ENCODE peak calls at places on chromosomes 16 and 17, in seven cellular contexts. X is astrocyte, E is cardiac fibroblast, D is neuronal stem cell, U is astrocyte of the spinal cord, P is mesendoderm, W is choroid plexus epithelial cell. H is an unnamed sample.

GRCh38 chr17:74182041-74182783 is 21.3 kb upstream of the RPL38 start:
- DNase-seq in X (no peak), E (no peak), D (no peak), U (no peak), P (no peak), W (no peak), H (no peak)

GRCh38 chr16:47392114-47392513 is 68.7 kb downstream of the ITFG1 start:
- DNase-seq in X (peak), E (peak), D (no peak), U (peak), P (no peak), W (peak), H (no peak)

GRCh38 chr16:78607465-78607864 is 508.0 kb downstream of the WWOX start:
- DNase-seq in X (peak), E (peak), D (no peak), U (peak), P (peak), W (peak), H (peak)

GRCh38 chr17:77885678-77886386 is 72.7 kb upstream of the TNRC6C start:
- DNase-seq in X (no peak), E (no peak), D (no peak), U (no peak), P (no peak), W (no peak), H (peak)

GRCh38 chr16:77690416-77690815 is 31.9 kb upstream of the NUDT7 start:
- DNase-seq in X (no peak), E (no peak), D (no peak), U (no peak), P (no peak), W (no peak), H (no peak)

GRCh38 chr16:67236551-67237395 is 9.8 kb downstream of the TMEM208 start:
- DNase-seq in X (no peak), E (peak), D (no peak), U (peak), P (peak), W (peak), H (peak)

GRCh38 chr17:63446218-63446980 is at the start of gene CYB561:
- DNase-seq in X (peak), E (peak), D (peak), U (peak), P (peak), W (peak), H (peak)

GRCh38 chr17:4576729-4577322 is 7.5 kb upstream of the SMTNL2 start:
- DNase-seq in X (no peak), E (no peak), D (peak), U (no peak), P (peak), W (no peak), H (no peak)

GRCh38 chr17:36182176-36183000 is 6.0 kb upstream of the TBC1D3B start:
- DNase-seq in X (no peak), E (peak), D (no peak), U (no peak), P (no peak), W (peak), H (peak)

GRCh38 chr17:35577826-35578194 is 561 bp downstream of the PEX12 start:
- DNase-seq in X (no peak), E (peak), D (no peak), U (peak), P (no peak), W (peak), H (peak)

GRCh38 chr16:24208710-24209109 is 47.4 kb upstream of the CACNG3 start:
- DNase-seq in X (no peak), E (no peak), D (peak), U (no peak), P (peak), W (no peak), H (no peak)

GRCh38 chr17:34566873-34567272 is 12.5 kb upstream of the TMEM132E start:
- DNase-seq in X (no peak), E (no peak), D (no peak), U (no peak), P (no peak), W (no peak), H (no peak)

GRCh38 chr16:75580-76501 is 2.2 kb upstream of the MPG start:
- DNase-seq in X (peak), E (peak), D (no peak), U (peak), P (peak), W (peak), H (peak)

GRCh38 chr16:53768593-53768992 is 64.6 kb downstream of the FTO start:
- DNase-seq in X (peak), E (peak), D (no peak), U (peak), P (no peak), W (peak), H (peak)

GRCh38 chr16:53745126-53745525 is 41.2 kb downstream of the FTO start:
- DNase-seq in X (peak), E (peak), D (no peak), U (no peak), P (peak), W (no peak), H (peak)

GRCh38 chr17:7745748-7746470 is 28.4 kb downstream of the DNAH2 start:
- DNase-seq in X (peak), E (peak), D (no peak), U (peak), P (peak), W (peak), H (peak)

GRCh38 chr17:4623249-4623648 is 18.2 kb downstream of the ALOX15 start:
- DNase-seq in X (peak), E (peak), D (no peak), U (no peak), P (no peak), W (peak), H (peak)

GRCh38 chr17:45676695-45677094 is 107.4 kb upstream of the CRHR1 start:
- DNase-seq in X (no peak), E (no peak), D (no peak), U (no peak), P (no peak), W (no peak), H (no peak)

GRCh38 chr16:21608647-21609328 is 9.4 kb downstream of the METTL9 start:
- DNase-seq in X (no peak), E (peak), D (no peak), U (peak), P (no peak), W (peak), H (peak)

GRCh38 chr17:77706938-77707337 is 251.6 kb upstream of the TNRC6C start:
- DNase-seq in X (no peak), E (no peak), D (no peak), U (no peak), P (no peak), W (no peak), H (no peak)

GRCh38 chr16:82456683-82457082 is 170.1 kb upstream of the CDH13 start:
- DNase-seq in X (peak), E (peak), D (peak), U (peak), P (peak), W (peak), H (peak)

GRCh38 chr17:58741121-58741625 is 14.5 kb upstream of the PPM1E start:
- DNase-seq in X (peak), E (peak), D (no peak), U (no peak), P (peak), W (peak), H (peak)

GRCh38 chr17:65418622-65419021 is 142.8 kb downstream of the AXIN2 start:
- DNase-seq in X (no peak), E (no peak), D (no peak), U (no peak), P (no peak), W (no peak), H (no peak)

GRCh38 chr17:73430848-73431247 is 119.0 kb upstream of the CDC42EP4 start:
- DNase-seq in X (peak), E (peak), D (no peak), U (no peak), P (no peak), W (peak), H (peak)

GRCh38 chr17:31581491-31581890 is 190.0 kb downstream of the RAB11FIP4 start:
- DNase-seq in X (no peak), E (no peak), D (no peak), U (peak), P (no peak), W (peak), H (peak)

GRCh38 chr16:17940584-17940983 is 396.0 kb downstream of the NPIPA8 start:
- DNase-seq in X (no peak), E (no peak), D (no peak), U (no peak), P (no peak), W (no peak), H (no peak)

GRCh38 chr16:25585526-25585925 is 106.2 kb upstream of the HS3ST4 start:
- DNase-seq in X (no peak), E (no peak), D (no peak), U (no peak), P (no peak), W (no peak), H (no peak)

GRCh38 chr17:34313164-34313563 is 6.1 kb upstream of the CCL8 start:
- DNase-seq in X (no peak), E (peak), D (no peak), U (no peak), P (no peak), W (peak), H (peak)

GRCh38 chr16:76175718-76176117 is 101.5 kb upstream of the CNTNAP4 start:
- DNase-seq in X (no peak), E (no peak), D (no peak), U (no peak), P (no peak), W (no peak), H (no peak)

DNA sequence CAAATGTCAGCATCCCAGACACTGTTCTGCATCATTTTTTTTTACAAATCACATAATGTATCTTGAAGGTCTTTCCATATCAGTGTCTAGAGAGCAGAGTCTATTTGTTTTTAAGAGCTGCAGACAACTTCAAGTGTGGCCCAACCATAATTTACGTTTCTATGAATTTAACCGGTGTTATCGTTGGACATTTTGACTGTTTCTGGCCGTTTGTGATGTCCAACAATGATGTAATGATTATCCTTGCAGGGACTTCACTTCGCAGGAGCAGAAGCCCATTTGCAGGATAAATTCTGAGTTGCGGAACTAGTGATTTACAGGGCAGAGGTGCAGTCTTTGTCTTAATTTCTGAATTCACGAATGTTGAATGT is 26.9 kb upstream of the HLF start:
- DNase-seq in X (no peak), E (no peak), D (no peak), U (no peak), P (no peak), W (no peak), H (no peak)
- H3K4me3 ChIP-seq in X (peak), E (peak), D (no peak), U (peak), P (no peak), W (peak), H (peak)

GRCh38 chr17:70134777-70135176 is 34.6 kb upstream of the KCNJ2 start:
- DNase-seq in X (no peak), E (no peak), D (no peak), U (no peak), P (no peak), W (no peak), H (no peak)

GRCh38 chr17:70139449-70139993 is 29.8 kb upstream of the KCNJ2 start:
- DNase-seq in X (no peak), E (no peak), D (no peak), U (no peak), P (no peak), W (no peak), H (no peak)

GRCh38 chr17:70138309-70138865 is 30.9 kb upstream of the KCNJ2 start:
- DNase-seq in X (peak), E (peak), D (no peak), U (no peak), P (no peak), W (no peak), H (peak)

GRCh38 chr17:70136131-70136530 is 33.2 kb upstream of the KCNJ2 start:
- DNase-seq in X (no peak), E (no peak), D (no peak), U (no peak), P (no peak), W (no peak), H (no peak)

GRCh38 chr17:70137451-70138230 is 31.7 kb upstream of the KCNJ2 start:
- DNase-seq in X (peak), E (peak), D (no peak), U (peak), P (peak), W (peak), H (peak)
- H3K4me3 ChIP-seq in X (peak), E (peak), D (no peak), U (peak), P (no peak), W (peak), H (peak)

GRCh38 chr16:85686912-85687591 is 1.7 kb downstream of the GINS2 start:
- DNase-seq in X (no peak), E (no peak), D (no peak), U (no peak), P (no peak), W (no peak), H (no peak)
- H3K4me3 ChIP-seq in X (no peak), E (no peak), D (no peak), U (no peak), P (no peak), W (no peak), H (no peak)

GRCh38 chr16:57609541-57610401 is 18.7 kb upstream of the ADGRG1 start:
- DNase-seq in X (no peak), E (peak), D (no peak), U (no peak), P (no peak), W (peak), H (no peak)
- H3K4me3 ChIP-seq in X (no peak), E (no peak), D (no peak), U (no peak), P (no peak), W (no peak), H (no peak)

GRCh38 chr17:48574523-48575065 is 3.6 kb downstream of the HOXB4 start:
- DNase-seq in X (no peak), E (no peak), D (no peak), U (no peak), P (no peak), W (no peak), H (no peak)

GRCh38 chr17:48571024-48571818 is 6.9 kb downstream of the HOXB4 start:
- DNase-seq in X (no peak), E (no peak), D (no peak), U (no peak), P (no peak), W (no peak), H (peak)

GRCh38 chr17:48569676-48570324 is 8.3 kb downstream of the HOXB4 start:
- DNase-seq in X (no peak), E (no peak), D (no peak), U (no peak), P (no peak), W (no peak), H (no peak)

GRCh38 chr17:48570325-48571023 is 7.7 kb downstream of the HOXB4 start:
- DNase-seq in X (no peak), E (no peak), D (no peak), U (no peak), P (peak), W (no peak), H (peak)

DNA sequence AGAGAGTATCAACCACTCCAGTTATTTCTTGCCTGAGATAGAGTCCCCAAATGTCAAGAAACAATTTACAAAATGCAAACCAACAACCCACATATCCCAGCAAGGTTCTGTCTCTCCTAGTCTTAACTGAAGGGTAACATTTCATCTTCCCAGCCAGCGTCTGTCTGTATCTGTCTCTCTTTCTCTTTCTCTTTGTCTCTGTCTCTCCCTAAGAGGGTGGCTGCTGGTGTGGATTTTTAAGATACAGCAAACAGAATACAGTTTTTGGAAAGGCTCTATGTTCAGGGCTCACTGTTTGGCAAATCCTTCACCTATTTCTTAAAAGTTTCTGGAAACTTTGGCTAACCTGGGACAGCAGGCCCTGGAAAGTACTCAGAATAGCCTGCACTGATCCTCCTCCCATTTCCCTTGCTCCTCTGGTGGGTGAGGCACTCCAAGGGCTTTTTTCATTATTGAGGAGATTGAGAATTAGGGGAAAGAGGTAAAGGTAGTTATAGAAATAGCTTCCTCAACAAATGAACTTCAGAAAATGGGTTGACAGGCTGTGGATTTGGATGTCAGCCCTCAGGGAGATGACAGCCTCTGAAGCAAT is 6.2 kb downstream of the HOXB4 start:
- DNase-seq in X (no peak), E (no peak), D (no peak), U (no peak), P (no peak), W (no peak), H (no peak)
- H3K4me3 ChIP-seq in X (peak), E (no peak), D (no peak), U (peak), P (no peak), W (no peak), H (peak)

GRCh38 chr16:3171855-3172593 is 16.0 kb upstream of the OR1F1 start:
- DNase-seq in X (peak), E (no peak), D (no peak), U (no peak), P (peak), W (peak), H (peak)
- H3K4me3 ChIP-seq in X (no peak), E (no peak), D (no peak), U (no peak), P (peak), W (no peak), H (no peak)

DNA sequence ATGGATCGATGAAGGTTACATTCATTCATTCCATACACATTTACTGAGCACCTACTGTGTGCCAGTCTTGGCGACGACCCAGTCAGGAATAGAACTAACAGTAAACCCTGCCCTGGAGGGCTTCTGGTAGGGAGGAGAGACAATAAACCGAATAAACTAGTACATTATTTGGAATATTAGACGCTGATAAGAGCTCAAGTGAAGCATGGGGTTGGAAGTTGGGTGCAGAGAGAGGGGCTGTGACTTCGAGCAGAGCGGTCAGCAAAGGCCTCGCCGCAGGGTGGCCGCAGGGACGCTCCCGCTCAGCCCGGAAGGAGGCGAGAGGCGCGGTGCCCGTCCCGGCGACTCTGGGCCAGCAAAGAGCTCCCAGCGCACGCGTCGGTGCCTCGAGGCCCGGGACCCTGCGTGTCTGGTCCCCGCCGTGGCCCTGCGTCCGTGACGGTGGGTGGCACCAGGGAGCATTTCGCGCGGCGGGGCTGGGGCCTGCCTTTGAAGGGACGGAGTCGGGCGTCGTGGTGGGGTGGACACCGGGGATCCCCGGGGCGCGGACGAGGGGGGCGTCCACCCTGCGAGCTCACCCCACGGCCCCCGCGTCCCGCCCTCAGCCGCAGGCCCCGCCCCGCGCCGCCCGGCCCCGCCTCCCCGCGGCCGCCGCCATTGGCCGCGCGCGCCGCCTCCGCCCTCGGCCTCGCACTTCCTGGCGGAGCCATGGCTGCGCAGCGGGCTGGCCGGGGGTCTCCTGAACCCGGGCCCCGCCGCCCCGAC is at the start of gene KLHL36:
- DNase-seq in X (no peak), E (peak), D (peak), U (no peak), P (no peak), W (peak), H (peak)
- H3K4me3 ChIP-seq in X (peak), E (peak), D (peak), U (peak), P (peak), W (peak), H (peak)

GRCh38 chr16:3065742-3066439 is 451 bp downstream of the IL32 start:
- DNase-seq in X (no peak), E (no peak), D (no peak), U (no peak), P (no peak), W (no peak), H (no peak)
- H3K4me3 ChIP-seq in X (no peak), E (peak), D (no peak), U (no peak), P (no peak), W (no peak), H (no peak)

GRCh38 chr17:80613732-80614071 is 69.1 kb downstream of the RPTOR start:
- DNase-seq in X (no peak), E (no peak), D (no peak), U (no peak), P (no peak), W (no peak), H (no peak)
- H3K4me3 ChIP-seq in X (no peak), E (no peak), D (no peak), U (no peak), P (no peak), W (no peak), H (no peak)

GRCh38 chr17:47955497-47956461 is 1.9 kb downstream of the PRR15L start:
- DNase-seq in X (no peak), E (no peak), D (no peak), U (no peak), P (no peak), W (peak), H (no peak)
- H3K4me3 ChIP-seq in X (no peak), E (no peak), D (no peak), U (no peak), P (no peak), W (no peak), H (no peak)